ENCODE peak calls at places on chromosomes 13 and 19, in six cellular contexts. G is left cardiac atrium; O is activated naive CD4-positive, alpha-beta T cell treated with anti-CD3 and anti-CD28 coated beads, Interleukin-2, amount 50 U/mL, for 16 hours; B is pancreas; X is SK-MEL-5; M is fibroblast of lung. W is an unnamed sample.

GRCh38 chr19:56839665-56840451 is 668 bp downstream of the PEG3 start:
- DNase-seq in G (peak), O (no peak), B (peak), X (peak), M (peak), W (peak)

GRCh38 chr19:6527893-6528543 is 2.8 kb upstream of the TNFSF9 start:
- DNase-seq in G (no peak), O (no peak), B (no peak), X (peak), M (no peak), W (no peak)

GRCh38 chr19:6800991-6801396 is 28.5 kb downstream of the VAV1 start:
- DNase-seq in G (no peak), O (no peak), B (no peak), X (no peak), M (peak), W (no peak)

GRCh38 chr13:39531646-39532045 is 71.3 kb downstream of the LHFPL6 start:
- DNase-seq in G (no peak), O (no peak), B (no peak), X (no peak), M (peak), W (no peak)

GRCh38 chr19:14023404-14024235 is 4.3 kb upstream of the RLN3 start:
- DNase-seq in G (peak), O (no peak), B (peak), X (peak), M (peak), W (no peak)

GRCh38 chr13:31629085-31629785 is 110.1 kb upstream of the RXFP2 start:
- DNase-seq in G (peak), O (no peak), B (no peak), X (no peak), M (peak), W (no peak)

GRCh38 chr13:97851269-97851668 is 102.2 kb upstream of the IPO5 start:
- DNase-seq in G (no peak), O (no peak), B (no peak), X (peak), M (no peak), W (no peak)

GRCh38 chr13:25286308-25286968 is 850 bp downstream of the MTMR6 start:
- DNase-seq in G (no peak), O (no peak), B (no peak), X (peak), M (peak), W (no peak)

GRCh38 chr13:30638301-30638700 is 20.6 kb downstream of the USPL1 start:
- DNase-seq in G (no peak), O (no peak), B (no peak), X (no peak), M (no peak), W (no peak)

GRCh38 chr13:48223016-48223385 is 10.0 kb upstream of the ITM2B start:
- DNase-seq in G (no peak), O (no peak), B (no peak), X (no peak), M (no peak), W (no peak)

GRCh38 chr13:45409993-45410392 is 8.2 kb downstream of the SLC25A30 start:
- DNase-seq in G (no peak), O (no peak), B (no peak), X (no peak), M (no peak), W (no peak)